ENCODE peak calls at places on chromosome 17, in eight cellular contexts. D, K, F, R, B, E, O and U are unnamed samples.

GRCh38 chr17:13283606-13284005 is 265.8 kb upstream of the ELAC2 start:
- DNase-seq in D (no peak), K (no peak), B (no peak), E (no peak), R (no peak), F (no peak), O (no peak), U (no peak)

GRCh38 chr17:17528696-17529652 is 32.8 kb upstream of the RASD1 start:
- DNase-seq in K (no peak), D (no peak), O (no peak), B (no peak), F (no peak), R (no peak), E (no peak), U (no peak)

GRCh38 chr17:71378036-71378435 is 742.8 kb upstream of the SOX9 start:
- DNase-seq in B (no peak), K (no peak), D (no peak), R (no peak), F (no peak), O (no peak), E (no peak), U (no peak)

GRCh38 chr17:54948380-54948779 is 20.1 kb downstream of the COX11 start:
- DNase-seq in E (no peak), K (no peak), D (no peak), O (peak; percentile 84), F (no peak), R (no peak), B (no peak), U (no peak)

GRCh38 chr17:77068915-77069314 is 71.9 kb upstream of the SEC14L1 start:
- DNase-seq in E (no peak), D (no peak), O (no peak), F (no peak), R (no peak), K (no peak), B (no peak), U (no peak)

GRCh38 chr17:9470171-9470570 is 105.4 kb downstream of the STX8 start:
- DNase-seq in D (no peak), F (no peak), K (no peak), E (no peak), B (no peak), R (no peak), O (no peak), U (no peak)

GRCh38 chr17:3012926-3013581 is 50.4 kb downstream of the OR1D5 start:
- DNase-seq in K (peak; percentile 82), R (peak; percentile 9), F (no peak), B (peak; percentile 50), O (peak; percentile 11), E (peak; percentile 77), D (peak; percentile 21), U (peak; percentile 43)

GRCh38 chr17:70254735-70255460 is 85.6 kb downstream of the KCNJ2 start:
- DNase-seq in O (no peak), F (no peak), R (no peak), K (no peak), D (no peak), B (no peak), E (no peak), U (no peak)

GRCh38 chr17:42342242-42343008 is 45.8 kb downstream of the STAT3 start:
- DNase-seq in K (no peak), E (no peak), F (no peak), O (peak; percentile 50), D (no peak), B (no peak), R (no peak), U (no peak)

GRCh38 chr17:72498671-72499210 is 377.9 kb downstream of the SOX9 start:
- DNase-seq in O (no peak), B (no peak), R (no peak), E (no peak), F (no peak), D (peak; percentile 42), K (no peak), U (no peak)

GRCh38 chr17:48816774-48817590 is at the start of gene TTLL6:
- DNase-seq in O (peak; percentile 22), R (peak; percentile 95), B (peak; percentile 79), F (peak; percentile 82), K (peak; percentile 40), D (peak; percentile 96), E (peak; percentile 91), U (peak; percentile 91)

GRCh38 chr17:39634384-39634871 is 2.5 kb upstream of the STARD3 start:
- DNase-seq in E (peak; percentile 69), K (peak; percentile 62), D (peak; percentile 38), F (no peak), B (no peak), O (peak; percentile 28), R (peak; percentile 41), U (no peak)

GRCh38 chr17:51006601-51007000 is 114.1 kb downstream of the SPAG9 start:
- DNase-seq in O (peak; percentile 4), D (no peak), E (peak; percentile 48), B (no peak), F (no peak), R (no peak), K (no peak), U (no peak)

GRCh38 chr17:57600092-57600491 is 145.0 kb downstream of the CCDC182 start:
- DNase-seq in E (no peak), F (no peak), K (peak; percentile 28), B (no peak), D (no peak), R (no peak), O (no peak), U (no peak)

GRCh38 chr17:13601317-13601775 is 383 bp downstream of the HS3ST3A1 start:
- DNase-seq in B (no peak), D (no peak), K (no peak), R (peak; percentile 31), F (no peak), O (no peak), E (no peak), U (no peak)

GRCh38 chr17:27239584-27239983 is 54.3 kb upstream of the WSB1 start:
- DNase-seq in F (no peak), E (no peak), K (no peak), R (no peak), D (no peak), B (no peak), O (no peak), U (no peak)

GRCh38 chr17:68248886-68249872 is 1.3 kb downstream of the AMZ2 start:
- DNase-seq in D (no peak), E (no peak), O (no peak), B (peak; percentile 16), K (peak; percentile 71), R (no peak), F (no peak), U (no peak)

GRCh38 chr17:62706598-62707424 is 79.3 kb downstream of the MRC2 start:
- DNase-seq in F (no peak), K (no peak), D (no peak), B (no peak), R (no peak), O (no peak), E (no peak), U (no peak)

GRCh38 chr17:5011928-5012327 is 14.2 kb downstream of the KIF1C start:
- DNase-seq in F (no peak), D (no peak), K (no peak), B (no peak), E (no peak), R (no peak), O (no peak), U (no peak)

GRCh38 chr17:7929158-7930029 is at the start of gene KCNAB3:
- DNase-seq in K (no peak), B (peak; percentile 64), R (no peak), E (peak; percentile 86), F (no peak), D (no peak), O (peak; percentile 33), U (peak; percentile 60)

GRCh38 chr17:27609606-27610303 is 21.2 kb upstream of the LGALS9 start:
- DNase-seq in F (no peak), D (no peak), R (no peak), O (peak; percentile 32), B (no peak), K (peak; percentile 34), E (peak; percentile 33), U (peak; percentile 50)

GRCh38 chr17:81046770-81047359 is 11.9 kb downstream of the BAIAP2 start:
- DNase-seq in E (no peak), D (no peak), R (no peak), B (no peak), O (no peak), K (no peak), F (no peak), U (no peak)

GRCh38 chr17:82737981-82738877 is 2.8 kb downstream of the FN3K start:
- DNase-seq in K (no peak), F (no peak), E (no peak), O (no peak), R (no peak), D (no peak), B (no peak), U (no peak)

GRCh38 chr17:61250335-61250890 is 149.2 kb upstream of the TBX2 start:
- DNase-seq in E (no peak), K (no peak), B (no peak), D (no peak), F (no peak), R (no peak), O (no peak), U (no peak)

GRCh38 chr17:68381076-68381900 is 76.0 kb downstream of the WIPI1 start:
- DNase-seq in B (peak; percentile 45), R (no peak), K (no peak), F (peak; percentile 74), O (peak; percentile 73), D (no peak), E (no peak), U (no peak)

GRCh38 chr17:78898075-78898836 is 4.7 kb downstream of the CEP295NL start:
- DNase-seq in R (no peak), K (no peak), E (no peak), O (no peak), D (no peak), F (no peak), B (no peak), U (no peak)

GRCh38 chr17:36937001-36937960 is at the start of gene LHX1:
- DNase-seq in O (no peak), R (no peak), B (no peak), D (no peak), F (no peak), K (no peak), E (peak; percentile 71), U (no peak)

GRCh38 chr17:21302711-21303425 is 18.4 kb downstream of the MAP2K3 start:
- DNase-seq in B (no peak), R (no peak), O (no peak), D (no peak), E (no peak), K (no peak), F (no peak), U (no peak)

GRCh38 chr17:72700226-72700625 is 392.3 kb downstream of the SLC39A11 start:
- DNase-seq in R (no peak), F (no peak), K (no peak), O (no peak), D (no peak), B (no peak), E (no peak), U (no peak)

GRCh38 chr17:2814499-2815341 is 18.5 kb downstream of the RAP1GAP2 start:
- DNase-seq in K (peak; percentile 89), D (no peak), O (no peak), F (peak; percentile 54), B (no peak), R (no peak), E (no peak), U (no peak)

GRCh38 chr17:58333396-58334207 is 5.0 kb upstream of the TSPOAP1 start:
- DNase-seq in E (no peak), R (no peak), F (no peak), K (peak; percentile 64), O (no peak), D (no peak), B (no peak), U (no peak)

GRCh38 chr17:46742539-46743270 is 75.8 kb downstream of the WNT3 start:
- DNase-seq in E (no peak), R (no peak), B (peak; percentile 41), K (peak; percentile 24), D (peak; percentile 8), O (no peak), F (no peak), U (no peak)

GRCh38 chr17:49132699-49133364 is at the start of gene B4GALNT2:
- DNase-seq in D (peak; percentile 15), K (no peak), F (no peak), R (peak; percentile 20), E (peak; percentile 65), O (no peak), B (no peak), U (no peak)

GRCh38 chr17:56598471-56598870 is 5.0 kb downstream of the NOG start:
- DNase-seq in B (no peak), E (no peak), F (no peak), D (no peak), O (no peak), R (no peak), K (no peak), U (no peak)